ENCODE peak calls at places on chromosome 5, in four cellular contexts. P, Q, Y and H are unnamed samples.
A peak's percentile ranks its signal among the peaks of the same experiment; 100 is the strongest.

GRCh38 chr5:97046270-97046982 is 96.0 kb downstream of the LIX1 start:
- DNase-seq in Q (no peak), P (no peak), Y (no peak), H (no peak)

GRCh38 chr5:178152491-178153444 is 917 bp downstream of the NHP2 start:
- DNase-seq in Q (no peak), P (no peak), Y (no peak), H (no peak)

GRCh38 chr5:126492939-126493338 is 69.7 kb downstream of the GRAMD2B start:
- DNase-seq in Y (peak; percentile 23), P (no peak), Q (peak; percentile 35), H (no peak)

GRCh38 chr5:133200256-133200655 is 148.4 kb downstream of the HSPA4 start:
- DNase-seq in Q (no peak), Y (no peak), P (no peak), H (no peak)

GRCh38 chr5:84685121-84685520 is 300.4 kb upstream of the EDIL3 start:
- DNase-seq in Y (no peak), Q (no peak), P (no peak), H (no peak)

GRCh38 chr5:163369986-163370385 is 67.4 kb upstream of the CCNG1 start:
- DNase-seq in P (no peak), Y (no peak), Q (no peak), H (no peak)

GRCh38 chr5:10863763-10864383 is 102.8 kb upstream of the DAP start:
- DNase-seq in Y (peak; percentile 84), P (peak; percentile 90), Q (peak; percentile 33), H (peak; percentile 79)

GRCh38 chr5:172583931-172584511 is 57.0 kb upstream of the NEURL1B start:
- DNase-seq in Q (no peak), Y (no peak), P (no peak), H (no peak)

GRCh38 chr5:34648039-34648438 is 8.1 kb upstream of the RAI14 start:
- DNase-seq in Y (no peak), Q (no peak), P (no peak), H (no peak)

GRCh38 chr5:155222393-155222792 is 208.8 kb downstream of the KIF4B start:
- DNase-seq in Q (no peak), Y (no peak), P (no peak), H (no peak)

GRCh38 chr5:61768692-61769281 is 436.7 kb downstream of the ZSWIM6 start:
- DNase-seq in P (peak; percentile 52), Y (peak; percentile 79), Q (peak; percentile 70), H (peak; percentile 70)

GRCh38 chr5:119255571-119256356 is 100.1 kb upstream of the TNFAIP8 start:
- DNase-seq in Q (peak; percentile 74), Y (peak; percentile 67), P (peak; percentile 27), H (peak; percentile 32)

GRCh38 chr5:139903805-139904565 is 108.4 kb downstream of the PSD2 start:
- DNase-seq in Y (peak; percentile 67), Q (no peak), P (peak; percentile 59), H (peak; percentile 61)

GRCh38 chr5:133611357-133612020 is 852 bp downstream of the FSTL4 start:
- DNase-seq in Y (peak; percentile 32), Q (no peak), P (no peak), H (peak; percentile 20)

GRCh38 chr5:177086918-177087706 is 397 bp downstream of the FGFR4 start:
- DNase-seq in Q (peak; percentile 96), Y (peak; percentile 81), P (peak; percentile 93), H (peak; percentile 92)

GRCh38 chr5:81948349-81948748 is 23.5 kb upstream of the ATG10 start:
- DNase-seq in Y (no peak), P (no peak), Q (no peak), H (no peak)

DNA sequence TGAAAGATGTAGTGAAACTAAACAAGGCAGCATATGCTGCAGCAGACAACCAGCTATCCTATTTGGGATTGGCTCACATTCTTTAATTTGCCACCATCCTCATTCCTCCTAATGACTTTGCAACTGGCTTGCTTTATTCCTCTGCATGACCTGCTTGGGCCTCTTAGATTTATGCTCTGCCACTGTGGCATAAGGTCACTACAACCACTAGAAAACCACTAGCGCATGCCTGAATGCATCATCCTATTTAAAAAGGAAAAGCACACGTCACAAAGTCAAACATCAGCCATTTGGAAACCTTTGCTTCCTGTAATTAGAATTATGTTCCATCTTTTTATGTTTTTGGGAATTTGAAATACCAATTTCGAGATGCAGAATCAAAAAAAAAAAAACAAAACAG is 40.8 kb upstream of the CCDC152 start:
- DNase-seq in P (no peak), Y (no peak), Q (no peak), H (no peak)
- TF ChIP-seq ELF4 in P (no peak), Y (no peak), Q (no peak), H (no peak)

DNA sequence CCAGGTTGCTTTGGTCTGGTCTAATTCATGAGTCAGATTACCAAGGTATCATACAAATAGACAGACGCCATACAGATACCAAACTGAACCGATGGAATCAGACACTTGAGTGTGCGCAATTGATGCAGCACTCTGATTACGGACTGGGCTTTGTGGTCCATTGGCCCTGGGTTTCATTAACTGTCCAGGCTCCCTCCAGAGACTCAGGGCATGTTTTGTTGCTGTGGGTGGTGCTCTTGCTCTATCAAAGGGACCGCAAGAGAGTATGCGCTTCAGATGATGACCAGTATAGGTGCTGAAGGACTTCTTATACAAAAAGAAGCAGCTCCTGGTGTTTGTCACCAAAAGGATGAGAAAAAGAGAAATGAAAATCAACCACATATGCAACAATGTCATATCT is 36.9 kb upstream of the ANKRD55 start:
- DNase-seq in P (no peak), Y (no peak), Q (peak; percentile 38), H (no peak)
- TF ChIP-seq ELF4 in P (no peak), Y (no peak), Q (no peak), H (no peak)

GRCh38 chr5:147046894-147047293 is 168.3 kb upstream of the PPP2R2B start:
- DNase-seq in P (no peak), Y (no peak), Q (no peak), H (no peak)

GRCh38 chr5:147046226-147046625 is 167.7 kb upstream of the PPP2R2B start:
- DNase-seq in P (no peak), Q (no peak), Y (no peak), H (no peak)

GRCh38 chr5:147050172-147050571 is 171.6 kb upstream of the PPP2R2B start:
- DNase-seq in P (no peak), Y (no peak), Q (no peak), H (no peak)

GRCh38 chr5:147040856-147041255 is 162.3 kb upstream of the PPP2R2B start:
- DNase-seq in P (no peak), Y (no peak), Q (no peak), H (no peak)

GRCh38 chr5:147044868-147045267 is 166.3 kb upstream of the PPP2R2B start:
- DNase-seq in Q (no peak), Y (no peak), P (no peak), H (no peak)
- TF ChIP-seq ELF4 in Q (no peak), Y (no peak), P (no peak), H (no peak)

DNA sequence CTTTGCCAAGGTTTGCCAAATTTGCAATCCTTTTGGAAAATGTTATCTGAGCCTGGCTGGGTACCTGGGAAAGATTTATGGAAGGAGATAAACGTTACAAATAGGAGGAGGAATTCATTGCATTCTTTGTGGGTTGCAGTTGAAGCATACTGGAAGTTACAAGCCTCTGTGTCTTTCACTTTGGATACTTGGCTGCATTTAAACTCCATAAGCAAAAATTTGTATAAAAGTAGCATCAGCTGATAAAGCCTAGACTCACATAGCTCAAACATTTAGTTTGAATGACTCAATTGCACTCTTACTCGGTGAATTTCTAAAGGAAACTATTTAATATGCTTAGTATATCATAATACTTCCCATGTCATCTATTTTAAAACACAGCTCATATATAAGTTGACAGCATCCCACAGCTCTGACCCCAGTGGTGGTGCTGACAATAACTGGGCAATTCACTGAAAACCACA is 596.5 kb upstream of the ZNF608 start:
- DNase-seq in Q (no peak), Y (no peak), P (no peak), H (no peak)
- TF ChIP-seq ELF4 in Q (no peak), Y (no peak), P (no peak), H (no peak)

GRCh38 chr5:158164648-158165047 is 305.7 kb upstream of the CLINT1 start:
- DNase-seq in Q (no peak), P (no peak), Y (no peak), H (no peak)
- TF ChIP-seq ELF4 in Q (no peak), P (no peak), Y (no peak), H (no peak)

DNA sequence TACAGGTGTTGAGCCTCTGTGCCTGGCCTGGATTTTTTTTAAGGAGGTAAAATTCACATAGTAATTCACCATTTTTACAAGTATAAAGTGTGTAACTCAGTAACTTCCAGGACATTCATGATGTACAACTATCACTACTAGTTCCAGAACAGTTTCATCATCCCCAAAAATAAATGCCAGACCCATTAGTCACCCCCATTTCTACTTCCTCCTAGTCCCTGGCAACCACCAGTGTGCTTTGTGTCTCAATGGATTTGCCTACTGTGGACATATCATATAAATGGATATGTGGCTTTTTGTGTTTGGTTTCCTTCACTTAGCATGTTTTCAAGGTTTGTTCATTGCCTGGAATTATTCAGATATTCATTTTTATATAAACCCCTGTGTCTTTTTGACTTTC is 72.5 kb upstream of the PANK3 start:
- DNase-seq in Q (no peak), P (no peak), Y (no peak), H (no peak)
- TF ChIP-seq ELF4 in Q (no peak), P (no peak), Y (no peak), H (no peak)

GRCh38 chr5:113748403-113748802 is 234.9 kb downstream of the YTHDC2 start:
- DNase-seq in P (no peak), Q (no peak), Y (no peak), H (no peak)

GRCh38 chr5:113749334-113749733 is 235.8 kb downstream of the YTHDC2 start:
- DNase-seq in P (no peak), Y (no peak), Q (no peak), H (no peak)
- TF ChIP-seq ELF4 in P (no peak), Y (no peak), Q (no peak), H (no peak)

GRCh38 chr5:53613036-53613435 is 52.6 kb downstream of the NDUFS4 start:
- DNase-seq in P (no peak), Y (no peak), Q (no peak), H (no peak)
- TF ChIP-seq ELF4 in P (no peak), Y (no peak), Q (no peak), H (no peak)

GRCh38 chr5:152269533-152269932 is 135.5 kb downstream of the NMUR2 start:
- DNase-seq in Q (no peak), Y (no peak), P (no peak), H (no peak)

GRCh38 chr5:152274206-152274605 is 130.9 kb downstream of the NMUR2 start:
- DNase-seq in Q (no peak), Y (no peak), P (no peak), H (no peak)

GRCh38 chr5:152270117-152270516 is 135.0 kb downstream of the NMUR2 start:
- DNase-seq in Y (no peak), P (no peak), Q (no peak), H (no peak)

DNA sequence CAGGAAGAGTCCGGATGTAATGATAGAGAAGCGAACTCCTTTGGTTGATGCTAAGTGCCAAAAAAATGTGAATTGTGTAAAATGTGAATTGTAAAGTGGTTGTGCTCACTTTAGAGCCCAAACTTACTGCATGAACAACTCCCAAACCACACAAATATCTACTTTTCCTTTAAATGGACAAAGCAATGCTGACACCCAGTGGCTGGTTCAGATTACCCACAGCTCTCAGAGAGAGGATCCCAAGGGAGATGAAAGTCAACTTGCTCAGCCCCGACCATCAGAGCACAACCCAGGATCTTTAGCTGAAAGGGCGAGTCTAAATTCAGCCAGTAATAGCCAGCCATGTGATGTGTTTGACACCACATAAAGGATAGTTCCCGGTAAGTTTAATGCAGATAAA is 133.7 kb downstream of the NMUR2 start:
- DNase-seq in Q (peak; percentile 23), Y (peak; percentile 22), P (no peak), H (peak; percentile 21)
- TF ChIP-seq ELF4 in Q (no peak), Y (no peak), P (no peak), H (no peak)

GRCh38 chr5:180084638-180085561 is 13.3 kb upstream of the RNF130 start:
- DNase-seq in Y (no peak), P (no peak), Q (peak; percentile 32), H (no peak)
- TF ChIP-seq ELF4 in Y (no peak), P (no peak), Q (no peak), H (no peak)